ENCODE peak calls at places on chromosomes 7 and 10, in nine cellular contexts. Y is heart left ventricle, G is tibial nerve, Z is upper lobe of right lung, K is uterus, P is sigmoid colon, I is OCI-LY7, O is colonic mucosa, L is body of pancreas. A is an unnamed sample.

GRCh38 chr10:45515630-45516029 is 141.6 kb downstream of the ALOX5 start:
- DNase-seq in P (no peak), G (no peak), L (no peak), O (no peak), Y (no peak), Z (no peak), I (no peak), K (no peak), A (no peak)

GRCh38 chr10:50919010-50919409 is 33.6 kb upstream of the A1CF start:
- DNase-seq in Y (no peak), L (no peak), O (no peak), P (no peak), I (no peak), G (no peak), K (no peak), Z (no peak), A (no peak)

GRCh38 chr7:47190462-47190861 is 391.4 kb downstream of the TNS3 start:
- DNase-seq in P (no peak), L (no peak), K (no peak), Y (no peak), G (no peak), O (no peak), I (no peak), Z (no peak), A (no peak)

GRCh38 chr7:105024734-105025133 is 10.7 kb downstream of the KMT2E start:
- DNase-seq in K (no peak), Y (no peak), G (no peak), I (no peak), Z (no peak), P (no peak), L (no peak), O (no peak), A (no peak)

GRCh38 chr10:118958984-118959916 is 70.3 kb upstream of the NANOS1 start:
- DNase-seq in L (peak; percentile 62), G (peak; percentile 41), O (no peak), I (no peak), Z (no peak), P (peak; percentile 85), Y (peak; percentile 71), K (peak; percentile 38), A (peak; percentile 67)

GRCh38 chr10:14035506-14035905 is 295.2 kb downstream of the FRMD4A start:
- DNase-seq in P (no peak), Z (no peak), Y (no peak), I (no peak), G (no peak), L (no peak), K (no peak), O (no peak), A (no peak)

GRCh38 chr10:75287697-75288096 is 51.9 kb upstream of the COMTD1 start:
- DNase-seq in I (no peak), O (peak; percentile 5), G (no peak), K (no peak), L (no peak), Z (no peak), Y (no peak), P (no peak), A (no peak)

GRCh38 chr10:50624866-50625491 is 1.2 kb upstream of the SGMS1 start:
- DNase-seq in O (peak; percentile 85), I (peak; percentile 88), L (peak; percentile 81), G (peak; percentile 57), P (peak; percentile 86), Y (peak; percentile 86), Z (no peak), K (no peak), A (peak; percentile 60)

GRCh38 chr10:61742812-61743211 is 80.1 kb downstream of the CABCOCO1 start:
- DNase-seq in P (no peak), L (no peak), G (no peak), O (no peak), I (no peak), Z (no peak), K (no peak), Y (no peak), A (no peak)

GRCh38 chr10:102408081-102408727 is 10.4 kb downstream of the PSD start:
- DNase-seq in Z (no peak), K (no peak), Y (no peak), P (peak; percentile 98), L (no peak), G (no peak), O (no peak), I (no peak), A (no peak)

GRCh38 chr10:102405632-102406031 is 10.1 kb downstream of the NFKB2 start:
- DNase-seq in P (no peak), L (no peak), Z (no peak), K (no peak), O (no peak), Y (no peak), I (no peak), G (no peak), A (no peak)

GRCh38 chr10:102408728-102409603 is 9.6 kb downstream of the PSD start:
- DNase-seq in K (peak; percentile 78), O (no peak), G (no peak), I (no peak), L (peak; percentile 47), P (peak; percentile 95), Y (peak; percentile 56), Z (no peak), A (no peak)

GRCh38 chr10:102409604-102410426 is 8.8 kb downstream of the PSD start:
- DNase-seq in Y (no peak), Z (no peak), P (no peak), K (no peak), G (no peak), L (no peak), I (no peak), O (no peak), A (no peak)

GRCh38 chr10:102407641-102407943 is 11.0 kb downstream of the PSD start:
- DNase-seq in K (no peak), L (no peak), G (no peak), Z (no peak), P (no peak), O (no peak), I (no peak), Y (no peak), A (no peak)
- H3K27ac ChIP-seq in K (peak overlapping the region; percentile 91), L (no peak overlapping the region), G (no peak overlapping the region), Z (no peak overlapping the region), P (peak overlapping the region; percentile 97), O (peak overlapping the region; percentile 6), I (no peak overlapping the region), Y (no peak overlapping the region), A (no peak overlapping the region)

GRCh38 chr10:5665380-5666323 is 743 bp downstream of the ASB13 start:
- DNase-seq in O (peak; percentile 56), I (peak; percentile 42), P (no peak), Y (no peak), Z (peak; percentile 76), G (no peak), L (peak; percentile 44), K (peak; percentile 39), A (peak; percentile 35)

GRCh38 chr10:5668429-5668828 is 2.0 kb upstream of the ASB13 start:
- DNase-seq in I (no peak), Y (no peak), G (no peak), O (peak; percentile 9), L (no peak), P (no peak), Z (no peak), K (no peak), A (no peak)

GRCh38 chr10:5663692-5664427 is 2.5 kb downstream of the ASB13 start:
- DNase-seq in P (no peak), G (no peak), K (no peak), L (no peak), Y (no peak), Z (no peak), I (peak; percentile 41), O (peak; percentile 17), A (no peak)

GRCh38 chr10:5669609-5670008 is 3.2 kb upstream of the ASB13 start:
- DNase-seq in P (no peak), K (no peak), Y (no peak), L (no peak), I (no peak), G (no peak), Z (no peak), O (no peak), A (no peak)

GRCh38 chr10:5666324-5667220 is at the start of gene ASB13:
- DNase-seq in Y (peak; percentile 81), L (peak; percentile 84), Z (peak; percentile 89), I (peak; percentile 55), O (peak; percentile 88), K (peak; percentile 71), G (no peak), P (peak; percentile 82), A (peak; percentile 81)
- TF ChIP-seq CTCF in Y (no peak), L (peak; percentile 12), Z (peak; percentile 10), I (peak; percentile 21), O (no peak), K (no peak), G (no peak), P (no peak), A (peak; percentile 17)

DNA sequence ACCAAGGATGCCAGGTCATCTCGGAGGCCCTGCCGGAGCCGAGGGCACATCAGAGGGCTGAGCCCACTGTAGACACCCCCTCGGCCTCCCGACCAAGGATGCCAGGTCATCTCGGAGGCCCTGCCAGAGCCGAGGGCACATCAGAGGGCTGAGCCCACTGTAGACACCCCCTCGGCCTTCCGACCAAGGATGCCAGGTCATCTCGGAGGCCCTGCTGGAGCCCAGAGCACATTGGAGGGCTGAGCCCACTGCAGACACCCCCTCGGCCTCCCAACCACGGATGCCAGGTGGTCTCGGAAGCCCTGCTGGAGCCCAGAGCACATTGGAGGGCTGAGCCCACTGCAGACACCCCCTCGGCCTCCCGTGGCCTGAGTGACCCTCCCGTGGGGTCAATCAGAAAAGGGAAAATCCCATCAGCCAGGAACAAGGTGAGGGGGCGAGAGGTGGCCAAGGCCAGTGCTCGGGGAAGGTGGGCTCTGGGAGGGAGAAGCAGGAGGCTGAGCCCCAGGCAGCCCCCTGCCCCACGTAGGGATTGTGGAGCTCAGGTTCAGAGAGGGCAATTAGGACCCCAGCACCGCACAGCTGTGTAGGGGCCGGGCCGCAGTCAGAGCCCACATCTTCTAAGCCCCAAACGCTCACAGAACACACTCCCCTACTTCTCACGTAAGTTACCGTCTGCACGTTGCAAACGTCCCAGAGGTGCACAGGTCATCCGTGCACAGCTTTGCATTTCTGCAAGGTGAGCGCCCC is 37.6 kb upstream of the FOXL3 start:
- DNase-seq in I (no peak), P (no peak), Y (no peak), G (no peak), Z (no peak), L (no peak), O (no peak), K (no peak), A (no peak)
- H3K36me3 ChIP-seq in I (no peaks in the 10 kb centered on the region), P (peaks cover 81% of the 10 kb centered on the region), Y (peaks cover 80% of the 10 kb centered on the region), G (peaks cover 7% of the 10 kb centered on the region), Z (peaks cover 73% of the 10 kb centered on the region), L (peaks cover 2% of the 10 kb centered on the region), O (peaks cover 4% of the 10 kb centered on the region), K (no peaks in the 10 kb centered on the region), A (peaks cover 94% of the 10 kb centered on the region)

DNA sequence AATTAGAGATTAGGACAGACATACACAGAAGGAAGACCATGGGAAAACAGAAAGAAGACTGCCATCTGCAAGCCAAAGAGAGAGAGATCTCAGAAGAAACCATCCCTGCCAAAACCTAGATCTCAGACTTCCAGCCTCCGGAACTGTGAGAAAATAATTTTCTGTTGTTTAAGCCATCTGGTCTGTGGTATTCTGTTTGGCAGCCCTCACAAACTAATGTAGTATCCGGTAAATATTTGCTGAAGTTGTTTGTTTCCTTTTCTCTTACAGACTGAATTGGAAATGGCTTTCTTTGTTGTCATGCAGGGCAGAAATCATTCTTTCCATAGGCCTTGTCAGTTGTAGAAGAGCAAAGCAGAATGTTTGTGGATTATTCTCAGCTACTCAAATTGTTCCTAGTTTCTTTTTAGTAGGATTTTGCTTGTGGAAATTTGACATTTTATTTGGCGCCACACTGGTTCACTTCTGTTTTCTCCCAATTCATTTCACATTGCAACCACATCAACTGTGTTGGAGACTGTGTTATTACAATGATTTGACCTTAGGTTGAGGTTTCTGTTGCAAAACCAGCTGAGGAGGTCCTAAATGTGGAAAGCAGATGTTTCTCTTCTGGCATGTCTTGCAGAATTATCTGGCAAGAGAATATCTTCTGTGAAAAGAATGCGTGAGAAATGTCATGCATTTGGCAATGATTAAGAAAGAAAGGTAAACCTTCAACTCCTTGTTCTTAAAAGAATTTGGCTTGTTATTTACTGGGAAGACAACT is 25.9 kb downstream of the ACTA2 start:
- DNase-seq in L (no peak), K (no peak), Z (no peak), Y (no peak), P (no peak), I (no peak), G (peak; percentile 57), O (no peak), A (no peak)
- H3K27ac ChIP-seq in L (no peak overlapping the region), K (peak overlapping the region; percentile 84), Z (no peak overlapping the region), Y (peak overlapping the region; percentile 74), P (peak overlapping the region; percentile 67), I (no peak overlapping the region), G (peak overlapping the region; percentile 69), O (peak overlapping the region; percentile 12), A (peak overlapping the region; percentile 83)

A was measured in left ventricle myocardium inferior.